ENCODE peak calls at places on chromosomes 11 and 22, in eight cellular contexts. One of them, this sample, is unnamed. For H3K4me1, the result is how much of the 10 kb centered on the place peaks cover.

GRCh38 chr11:95652002-95652472 is 137.5 kb downstream of the FAM76B start:
- DNase-seq in CD8-positive, alpha-beta T cell: no peak
- DNase-seq in pancreas: no peak
- DNase-seq in A549: no peak
- DNase-seq in body of pancreas: no peak
- DNase-seq in tibial artery: no peak
- DNase-seq in right lobe of liver: no peak
- DNase-seq in HCT116: no peak
- DNase-seq in this sample: no peak

GRCh38 chr11:28701760-28702449 is 593.7 kb downstream of the METTL15 start:
- DNase-seq in HCT116: peak
- DNase-seq in pancreas: peak
- DNase-seq in right lobe of liver: no peak
- DNase-seq in A549: peak
- DNase-seq in body of pancreas: no peak
- DNase-seq in tibial artery: no peak
- DNase-seq in CD8-positive, alpha-beta T cell: no peak
- DNase-seq in this sample: no peak

GRCh38 chr11:128172046-128172878 is 415.1 kb downstream of the ETS1 start:
- DNase-seq in right lobe of liver: peak
- DNase-seq in body of pancreas: peak
- DNase-seq in tibial artery: peak
- DNase-seq in A549: peak
- DNase-seq in CD8-positive, alpha-beta T cell: peak
- DNase-seq in HCT116: peak
- DNase-seq in pancreas: peak
- DNase-seq in this sample: peak

GRCh38 chr11:114562166-114562916 is 2.7 kb upstream of the NXPE1 start:
- DNase-seq in right lobe of liver: no peak
- DNase-seq in HCT116: no peak
- DNase-seq in tibial artery: no peak
- DNase-seq in CD8-positive, alpha-beta T cell: no peak
- DNase-seq in A549: no peak
- DNase-seq in pancreas: no peak
- DNase-seq in body of pancreas: no peak
- DNase-seq in this sample: no peak

GRCh38 chr11:62605902-62606301 is 4.2 kb upstream of the MTA2 start:
- DNase-seq in tibial artery: no peak
- DNase-seq in HCT116: no peak
- DNase-seq in CD8-positive, alpha-beta T cell: no peak
- DNase-seq in A549: no peak
- DNase-seq in body of pancreas: no peak
- DNase-seq in right lobe of liver: no peak
- DNase-seq in pancreas: no peak
- DNase-seq in this sample: no peak

GRCh38 chr22:30609260-30610185 is 2.5 kb downstream of the TCN2 start:
- DNase-seq in body of pancreas: no peak
- DNase-seq in tibial artery: no peak
- DNase-seq in A549: peak
- DNase-seq in right lobe of liver: no peak
- DNase-seq in pancreas: no peak
- DNase-seq in CD8-positive, alpha-beta T cell: no peak
- DNase-seq in HCT116: no peak
- DNase-seq in this sample: peak

GRCh38 chr11:61092280-61092766 is 10.0 kb upstream of the CD5 start:
- DNase-seq in HCT116: no peak
- DNase-seq in body of pancreas: no peak
- DNase-seq in right lobe of liver: no peak
- DNase-seq in tibial artery: no peak
- DNase-seq in A549: no peak
- DNase-seq in CD8-positive, alpha-beta T cell: no peak
- DNase-seq in pancreas: no peak
- DNase-seq in this sample: no peak

GRCh38 chr22:36510966-36511881 is 4.4 kb upstream of the FOXRED2 start:
- DNase-seq in A549: peak
- DNase-seq in tibial artery: no peak
- DNase-seq in HCT116: no peak
- DNase-seq in right lobe of liver: no peak
- DNase-seq in pancreas: no peak
- DNase-seq in body of pancreas: peak
- DNase-seq in CD8-positive, alpha-beta T cell: no peak
- DNase-seq in this sample: no peak

GRCh38 chr11:118706546-118706825 is 27.0 kb upstream of the TREH start:
- DNase-seq in body of pancreas: no peak
- DNase-seq in A549: no peak
- DNase-seq in pancreas: no peak
- DNase-seq in HCT116: no peak
- DNase-seq in CD8-positive, alpha-beta T cell: no peak
- DNase-seq in right lobe of liver: no peak
- DNase-seq in tibial artery: no peak
- DNase-seq in this sample: no peak

GRCh38 chr11:124538019-124538418 is 5.4 kb downstream of the OR8B12 start:
- DNase-seq in right lobe of liver: no peak
- DNase-seq in HCT116: no peak
- DNase-seq in CD8-positive, alpha-beta T cell: no peak
- DNase-seq in pancreas: no peak
- DNase-seq in body of pancreas: no peak
- DNase-seq in A549: peak
- DNase-seq in tibial artery: no peak
- DNase-seq in this sample: no peak

GRCh38 chr22:21865041-21865440 is 2.4 kb downstream of the MAPK1 start:
- DNase-seq in CD8-positive, alpha-beta T cell: no peak
- DNase-seq in tibial artery: no peak
- DNase-seq in body of pancreas: no peak
- DNase-seq in pancreas: no peak
- DNase-seq in A549: no peak
- DNase-seq in HCT116: no peak
- DNase-seq in right lobe of liver: no peak
- DNase-seq in this sample: peak

GRCh38 chr11:69450857-69451220 is 30.6 kb upstream of the LINC01488 start:
- DNase-seq in A549: no peak
- DNase-seq in tibial artery: no peak
- DNase-seq in right lobe of liver: no peak
- DNase-seq in CD8-positive, alpha-beta T cell: no peak
- DNase-seq in pancreas: no peak
- DNase-seq in HCT116: no peak
- DNase-seq in body of pancreas: no peak
- DNase-seq in this sample: no peak

GRCh38 chr11:112996924-112997323 is 35.7 kb downstream of the NCAM1 start:
- DNase-seq in body of pancreas: no peak
- DNase-seq in A549: no peak
- DNase-seq in CD8-positive, alpha-beta T cell: no peak
- DNase-seq in tibial artery: no peak
- DNase-seq in HCT116: no peak
- DNase-seq in pancreas: no peak
- DNase-seq in right lobe of liver: no peak
- DNase-seq in this sample: no peak

GRCh38 chr11:134252539-134253188 is 488 bp downstream of the THYN1 start:
- DNase-seq in HCT116: no peak
- DNase-seq in right lobe of liver: no peak
- DNase-seq in tibial artery: no peak
- DNase-seq in A549: no peak
- DNase-seq in pancreas: peak
- DNase-seq in body of pancreas: peak
- DNase-seq in CD8-positive, alpha-beta T cell: no peak
- DNase-seq in this sample: no peak

GRCh38 chr22:20124083-20124787 is 7.2 kb upstream of the TRMT2A start:
- DNase-seq in tibial artery: no peak
- DNase-seq in pancreas: no peak
- DNase-seq in CD8-positive, alpha-beta T cell: no peak
- DNase-seq in body of pancreas: no peak
- DNase-seq in A549: no peak
- DNase-seq in HCT116: no peak
- DNase-seq in right lobe of liver: no peak
- DNase-seq in this sample: no peak

GRCh38 chr11:117075186-117075585 is 23.0 kb downstream of the SIK3 start:
- DNase-seq in body of pancreas: no peak
- DNase-seq in CD8-positive, alpha-beta T cell: no peak
- DNase-seq in right lobe of liver: no peak
- DNase-seq in tibial artery: no peak
- DNase-seq in HCT116: no peak
- DNase-seq in pancreas: no peak
- DNase-seq in A549: no peak
- DNase-seq in this sample: no peak

GRCh38 chr11:1296287-1296686 is 13.1 kb downstream of the TOLLIP start:
- DNase-seq in HCT116: no peak
- DNase-seq in pancreas: peak
- DNase-seq in body of pancreas: peak
- DNase-seq in tibial artery: no peak
- DNase-seq in A549: no peak
- DNase-seq in right lobe of liver: peak
- DNase-seq in CD8-positive, alpha-beta T cell: no peak
- DNase-seq in this sample: no peak

GRCh38 chr11:67633758-67634365 is 4.1 kb upstream of the NUDT8 start:
- DNase-seq in A549: no peak
- DNase-seq in HCT116: no peak
- DNase-seq in tibial artery: no peak
- DNase-seq in CD8-positive, alpha-beta T cell: no peak
- DNase-seq in right lobe of liver: no peak
- DNase-seq in pancreas: no peak
- DNase-seq in body of pancreas: no peak
- DNase-seq in this sample: no peak

GRCh38 chr22:21673534-21674321 is 7.9 kb downstream of the PPIL2 start:
- DNase-seq in right lobe of liver: peak
- DNase-seq in HCT116: no peak
- DNase-seq in tibial artery: no peak
- DNase-seq in body of pancreas: no peak
- DNase-seq in pancreas: no peak
- DNase-seq in CD8-positive, alpha-beta T cell: no peak
- DNase-seq in A549: no peak
- DNase-seq in this sample: no peak

DNA sequence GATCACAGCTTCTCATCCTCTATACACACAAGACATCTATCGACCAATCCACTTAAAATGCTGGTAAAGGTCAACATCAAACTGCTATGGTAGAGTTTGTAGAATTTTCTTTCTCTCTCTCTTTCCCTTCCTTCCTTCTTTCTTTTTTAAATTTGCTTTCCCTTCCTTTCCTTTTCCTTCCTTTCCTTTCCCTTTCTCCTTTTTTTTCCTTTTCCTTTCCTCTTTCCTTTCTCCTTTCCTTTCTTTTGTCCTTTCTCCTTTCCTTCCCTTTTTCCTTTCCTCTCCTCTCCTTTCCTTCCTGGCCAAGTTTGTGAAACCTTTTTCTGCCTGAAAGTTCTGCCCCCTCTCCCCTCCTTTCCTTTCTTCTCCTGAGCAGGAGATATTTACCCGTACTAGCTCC is 3.1 kb downstream of the C11orf97 start:
- DNase-seq in tibial artery: no peak
- DNase-seq in right lobe of liver: no peak
- DNase-seq in A549: no peak
- DNase-seq in body of pancreas: no peak
- DNase-seq in pancreas: no peak
- DNase-seq in HCT116: no peak
- DNase-seq in CD8-positive, alpha-beta T cell: no peak
- DNase-seq in this sample: no peak
- H3K4me1 ChIP-seq in tibial artery: under half
- H3K4me1 ChIP-seq in right lobe of liver: under half
- H3K4me1 ChIP-seq in A549: under half
- H3K4me1 ChIP-seq in body of pancreas: under half
- H3K4me1 ChIP-seq in pancreas: under half
- H3K4me1 ChIP-seq in HCT116: under half
- H3K4me1 ChIP-seq in CD8-positive, alpha-beta T cell: under half
- H3K4me1 ChIP-seq in this sample: under half

GRCh38 chr22:37552560-37553163 is 7.6 kb upstream of the CDC42EP1 start:
- DNase-seq in HCT116: no peak
- DNase-seq in tibial artery: no peak
- DNase-seq in CD8-positive, alpha-beta T cell: no peak
- DNase-seq in body of pancreas: no peak
- DNase-seq in A549: no peak
- DNase-seq in right lobe of liver: no peak
- DNase-seq in pancreas: no peak
- DNase-seq in this sample: no peak
- H3K27ac ChIP-seq in HCT116: no peak
- H3K27ac ChIP-seq in tibial artery: peak
- H3K27ac ChIP-seq in CD8-positive, alpha-beta T cell: no peak
- H3K27ac ChIP-seq in body of pancreas: peak
- H3K27ac ChIP-seq in A549: peak
- H3K27ac ChIP-seq in right lobe of liver: peak
- H3K27ac ChIP-seq in pancreas: no peak
- H3K27ac ChIP-seq in this sample: peak

GRCh38 chr22:46735747-46736608 is 2.1 kb downstream of the CERK start:
- DNase-seq in CD8-positive, alpha-beta T cell: no peak
- DNase-seq in tibial artery: no peak
- DNase-seq in right lobe of liver: no peak
- DNase-seq in body of pancreas: no peak
- DNase-seq in A549: no peak
- DNase-seq in HCT116: no peak
- DNase-seq in pancreas: no peak
- DNase-seq in this sample: no peak
- H3K4me3 ChIP-seq in CD8-positive, alpha-beta T cell: peak
- H3K4me3 ChIP-seq in tibial artery: peak
- H3K4me3 ChIP-seq in right lobe of liver: peak
- H3K4me3 ChIP-seq in body of pancreas: no peak
- H3K4me3 ChIP-seq in A549: no peak
- H3K4me3 ChIP-seq in HCT116: no peak
- H3K4me3 ChIP-seq in pancreas: no peak
- H3K4me3 ChIP-seq in this sample: peak

GRCh38 chr22:39996732-39997131 is 2.0 kb downstream of the FAM83F start:
- DNase-seq in HCT116: no peak
- DNase-seq in tibial artery: no peak
- DNase-seq in pancreas: no peak
- DNase-seq in CD8-positive, alpha-beta T cell: no peak
- DNase-seq in A549: no peak
- DNase-seq in body of pancreas: no peak
- DNase-seq in right lobe of liver: no peak
- DNase-seq in this sample: no peak

GRCh38 chr22:39995346-39996252 is 845 bp downstream of the FAM83F start:
- DNase-seq in A549: no peak
- DNase-seq in body of pancreas: peak
- DNase-seq in CD8-positive, alpha-beta T cell: no peak
- DNase-seq in tibial artery: no peak
- DNase-seq in HCT116: no peak
- DNase-seq in pancreas: peak
- DNase-seq in right lobe of liver: peak
- DNase-seq in this sample: no peak

GRCh38 chr22:39997939-39998726 is 3.4 kb downstream of the FAM83F start:
- DNase-seq in CD8-positive, alpha-beta T cell: no peak
- DNase-seq in pancreas: peak
- DNase-seq in HCT116: no peak
- DNase-seq in A549: peak
- DNase-seq in tibial artery: no peak
- DNase-seq in body of pancreas: peak
- DNase-seq in right lobe of liver: peak
- DNase-seq in this sample: no peak

GRCh38 chr22:39999144-39999757 is 4.5 kb downstream of the FAM83F start:
- DNase-seq in right lobe of liver: peak
- DNase-seq in body of pancreas: no peak
- DNase-seq in CD8-positive, alpha-beta T cell: no peak
- DNase-seq in tibial artery: no peak
- DNase-seq in HCT116: no peak
- DNase-seq in pancreas: no peak
- DNase-seq in A549: peak
- DNase-seq in this sample: no peak

DNA sequence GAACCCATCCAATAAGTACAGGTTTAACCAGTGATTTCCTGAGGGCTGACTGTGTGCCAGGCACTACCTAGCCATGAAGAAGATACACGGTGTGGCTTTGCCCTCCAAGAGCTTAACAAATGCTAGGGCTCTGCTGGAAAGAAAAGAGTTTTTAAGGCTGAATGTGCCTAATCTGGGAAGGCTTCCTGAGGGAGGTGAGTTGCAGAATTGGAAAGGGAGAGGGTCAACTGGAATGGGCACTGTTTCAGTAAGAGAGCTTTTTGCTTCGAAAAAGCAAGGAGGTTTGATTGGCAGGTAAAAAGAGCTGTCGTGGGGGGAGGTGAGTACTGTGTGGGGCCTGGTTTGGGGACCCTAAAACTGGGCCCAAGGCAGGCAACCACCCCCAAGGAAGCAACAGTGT is 2.7 kb downstream of the FAM83F start:
- DNase-seq in tibial artery: no peak
- DNase-seq in HCT116: no peak
- DNase-seq in right lobe of liver: no peak
- DNase-seq in body of pancreas: no peak
- DNase-seq in CD8-positive, alpha-beta T cell: no peak
- DNase-seq in A549: no peak
- DNase-seq in pancreas: no peak
- DNase-seq in this sample: no peak
- H3K4me1 ChIP-seq in tibial artery: under half
- H3K4me1 ChIP-seq in HCT116: under half
- H3K4me1 ChIP-seq in right lobe of liver: half or more
- H3K4me1 ChIP-seq in body of pancreas: half or more
- H3K4me1 ChIP-seq in CD8-positive, alpha-beta T cell: under half
- H3K4me1 ChIP-seq in A549: under half
- H3K4me1 ChIP-seq in pancreas: under half
- H3K4me1 ChIP-seq in this sample: under half